ENCODE peak calls at places on chromosomes 13 and 19, in five cellular contexts. One of them, this sample, is unnamed.

GRCh38 chr13:111043575-111043982 is 71.5 kb upstream of the ARHGEF7 start:
- DNase-seq in MM.1S: no peak
- DNase-seq in mesothelial cell of epicardium: no peak
- DNase-seq in HFFc6: peak
- DNase-seq in AG10803: peak
- DNase-seq in this sample: no peak

GRCh38 chr19:38685666-38686529 is 38.4 kb downstream of the ACTN4 start:
- DNase-seq in HFFc6: peak
- DNase-seq in MM.1S: peak
- DNase-seq in AG10803: peak
- DNase-seq in mesothelial cell of epicardium: no peak
- DNase-seq in this sample: no peak

GRCh38 chr13:79654520-79654919 is 173.6 kb downstream of the NDFIP2 start:
- DNase-seq in HFFc6: no peak
- DNase-seq in MM.1S: no peak
- DNase-seq in mesothelial cell of epicardium: no peak
- DNase-seq in AG10803: no peak
- DNase-seq in this sample: no peak

GRCh38 chr13:101795025-101795424 is 342.6 kb downstream of the ITGBL1 start:
- DNase-seq in MM.1S: no peak
- DNase-seq in HFFc6: no peak
- DNase-seq in mesothelial cell of epicardium: no peak
- DNase-seq in AG10803: no peak
- DNase-seq in this sample: no peak

GRCh38 chr19:56866563-56866962 is 26.0 kb upstream of the PEG3 start:
- DNase-seq in MM.1S: no peak
- DNase-seq in mesothelial cell of epicardium: no peak
- DNase-seq in HFFc6: no peak
- DNase-seq in AG10803: no peak
- DNase-seq in this sample: no peak

GRCh38 chr19:5987077-5987818 is 9.3 kb upstream of the RANBP3 start:
- DNase-seq in MM.1S: peak
- DNase-seq in AG10803: peak
- DNase-seq in HFFc6: peak
- DNase-seq in mesothelial cell of epicardium: peak
- DNase-seq in this sample: peak

GRCh38 chr19:20926796-20927195 is 3.7 kb downstream of the ZNF85 start:
- DNase-seq in mesothelial cell of epicardium: no peak
- DNase-seq in AG10803: peak
- DNase-seq in MM.1S: no peak
- DNase-seq in HFFc6: no peak
- DNase-seq in this sample: no peak

GRCh38 chr19:17447704-17448189 is 721 bp downstream of the TMEM221 start:
- DNase-seq in MM.1S: no peak
- DNase-seq in AG10803: no peak
- DNase-seq in mesothelial cell of epicardium: no peak
- DNase-seq in HFFc6: no peak
- DNase-seq in this sample: no peak

GRCh38 chr13:94712812-94713555 is 639 bp upstream of the SOX21 start:
- DNase-seq in HFFc6: no peak
- DNase-seq in mesothelial cell of epicardium: no peak
- DNase-seq in AG10803: peak
- DNase-seq in MM.1S: no peak
- DNase-seq in this sample: peak

GRCh38 chr13:113129921-113130750 is 7.5 kb downstream of the F10 start:
- DNase-seq in HFFc6: no peak
- DNase-seq in AG10803: no peak
- DNase-seq in MM.1S: no peak
- DNase-seq in mesothelial cell of epicardium: peak
- DNase-seq in this sample: no peak

GRCh38 chr13:78881054-78881453 is 222.1 kb upstream of the OBI1 start:
- DNase-seq in HFFc6: no peak
- DNase-seq in mesothelial cell of epicardium: no peak
- DNase-seq in AG10803: no peak
- DNase-seq in MM.1S: no peak
- DNase-seq in this sample: no peak

GRCh38 chr19:51702103-51702753 is 9.1 kb downstream of the SPACA6 start:
- DNase-seq in MM.1S: no peak
- DNase-seq in HFFc6: no peak
- DNase-seq in mesothelial cell of epicardium: no peak
- DNase-seq in AG10803: peak
- DNase-seq in this sample: no peak
- TF ChIP-seq CTCF in MM.1S: no peak
- TF ChIP-seq CTCF in HFFc6: no peak
- TF ChIP-seq CTCF in mesothelial cell of epicardium: no peak
- TF ChIP-seq CTCF in AG10803: no peak
- TF ChIP-seq CTCF in this sample: no peak

DNA sequence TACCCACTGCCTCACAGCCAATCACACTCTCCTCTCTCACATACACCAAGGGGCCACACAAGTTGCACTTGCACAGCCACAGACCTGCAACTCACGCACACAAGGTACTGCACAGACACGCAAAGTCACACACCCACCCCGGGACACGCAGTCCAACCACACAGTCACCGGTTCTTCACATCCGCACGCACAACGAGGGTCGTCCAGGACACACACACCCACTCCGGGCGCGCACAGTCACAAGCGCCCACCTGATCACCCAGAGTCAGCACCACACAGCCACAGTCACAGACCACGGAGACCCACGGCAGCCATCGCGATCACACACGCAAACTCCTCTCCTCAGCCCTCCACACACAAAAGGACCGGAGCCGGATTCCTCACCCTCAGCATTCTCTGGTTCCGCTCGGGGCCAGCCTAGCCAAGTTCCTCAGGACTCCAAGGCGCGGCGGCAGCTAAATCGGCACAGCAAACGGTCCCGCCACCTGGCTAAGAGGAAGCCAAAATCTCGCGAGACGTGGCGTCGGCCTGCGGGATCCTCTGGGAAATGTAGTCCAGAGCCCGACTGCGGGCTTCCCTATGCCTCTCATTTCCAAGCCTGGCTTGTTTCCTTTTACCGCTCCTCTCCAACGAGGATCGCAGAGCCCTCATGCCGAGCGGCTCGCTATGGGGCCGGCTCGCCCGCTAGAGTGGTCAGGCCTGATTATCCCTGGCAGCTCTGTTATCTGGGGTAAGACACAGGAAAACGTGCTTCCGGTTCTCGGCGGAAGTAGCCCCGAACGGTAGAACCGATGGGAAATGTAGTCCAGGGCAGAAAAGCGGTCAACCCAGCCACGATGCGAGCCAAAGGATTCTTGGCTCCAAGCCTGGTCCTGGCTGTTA is at the start of gene ZNF850:
- DNase-seq in AG10803: peak
- DNase-seq in HFFc6: peak
- DNase-seq in MM.1S: peak
- DNase-seq in mesothelial cell of epicardium: peak
- DNase-seq in this sample: peak
- TF ChIP-seq CTCF in AG10803: no peak
- TF ChIP-seq CTCF in HFFc6: no peak
- TF ChIP-seq CTCF in MM.1S: no peak
- TF ChIP-seq CTCF in mesothelial cell of epicardium: no peak
- TF ChIP-seq CTCF in this sample: no peak

GRCh38 chr13:41071775-41072174 is 10.5 kb downstream of the WBP4 start:
- DNase-seq in MM.1S: no peak
- DNase-seq in HFFc6: no peak
- DNase-seq in mesothelial cell of epicardium: no peak
- DNase-seq in AG10803: no peak
- DNase-seq in this sample: no peak

GRCh38 chr13:41074523-41074922 is 13.2 kb downstream of the WBP4 start:
- DNase-seq in HFFc6: no peak
- DNase-seq in mesothelial cell of epicardium: no peak
- DNase-seq in AG10803: no peak
- DNase-seq in MM.1S: no peak
- DNase-seq in this sample: no peak

GRCh38 chr13:41077475-41077874 is 16.2 kb downstream of the WBP4 start:
- DNase-seq in MM.1S: no peak
- DNase-seq in mesothelial cell of epicardium: no peak
- DNase-seq in AG10803: no peak
- DNase-seq in HFFc6: no peak
- DNase-seq in this sample: no peak

GRCh38 chr13:41075485-41075884 is 14.2 kb downstream of the WBP4 start:
- DNase-seq in MM.1S: no peak
- DNase-seq in mesothelial cell of epicardium: no peak
- DNase-seq in AG10803: no peak
- DNase-seq in HFFc6: no peak
- DNase-seq in this sample: no peak

GRCh38 chr13:41075034-41075433 is 13.7 kb downstream of the WBP4 start:
- DNase-seq in AG10803: peak
- DNase-seq in HFFc6: no peak
- DNase-seq in mesothelial cell of epicardium: no peak
- DNase-seq in MM.1S: peak
- DNase-seq in this sample: no peak
- TF ChIP-seq CTCF in AG10803: peak
- TF ChIP-seq CTCF in HFFc6: peak
- TF ChIP-seq CTCF in mesothelial cell of epicardium: peak
- TF ChIP-seq CTCF in MM.1S: peak
- TF ChIP-seq CTCF in this sample: peak

GRCh38 chr19:10269333-10270179 is 1.4 kb upstream of the ICAM1 start:
- DNase-seq in MM.1S: peak
- DNase-seq in AG10803: peak
- DNase-seq in mesothelial cell of epicardium: peak
- DNase-seq in HFFc6: peak
- DNase-seq in this sample: no peak
- TF ChIP-seq CTCF in MM.1S: peak
- TF ChIP-seq CTCF in AG10803: peak
- TF ChIP-seq CTCF in mesothelial cell of epicardium: peak
- TF ChIP-seq CTCF in HFFc6: peak
- TF ChIP-seq CTCF in this sample: peak

GRCh38 chr13:49649244-49649962 is 21.1 kb downstream of the ARL11 start:
- DNase-seq in HFFc6: peak
- DNase-seq in mesothelial cell of epicardium: no peak
- DNase-seq in MM.1S: no peak
- DNase-seq in AG10803: peak
- DNase-seq in this sample: peak
- TF ChIP-seq CTCF in HFFc6: peak
- TF ChIP-seq CTCF in mesothelial cell of epicardium: no peak
- TF ChIP-seq CTCF in MM.1S: no peak
- TF ChIP-seq CTCF in AG10803: peak
- TF ChIP-seq CTCF in this sample: peak

GRCh38 chr19:41769608-41770007 is 14.3 kb downstream of the CEACAM6 start:
- DNase-seq in AG10803: no peak
- DNase-seq in MM.1S: no peak
- DNase-seq in mesothelial cell of epicardium: no peak
- DNase-seq in HFFc6: no peak
- DNase-seq in this sample: no peak
- TF ChIP-seq CTCF in AG10803: no peak
- TF ChIP-seq CTCF in MM.1S: no peak
- TF ChIP-seq CTCF in mesothelial cell of epicardium: no peak
- TF ChIP-seq CTCF in HFFc6: no peak
- TF ChIP-seq CTCF in this sample: no peak

This sample was measured in AG09309.